ENCODE peak calls at places on chromosomes 6 and 20, in nine cellular contexts. One of them, this sample, is unnamed.

GRCh38 chr6:141464490-141464889 is 668.2 kb upstream of the GJE1 start:
- DNase-seq in activated CD8-positive, alpha-beta memory T cell treated with anti-CD3 and anti-CD28 coated beads, Interleukin-2, amount 50 U/mL, for 48 hours: no peak
- DNase-seq in progenitor cell of endocrine pancreas: no peak
- DNase-seq in endothelial cell: no peak
- DNase-seq in lower leg skin: no peak
- DNase-seq in GM10248: peak
- DNase-seq in mesendoderm: peak
- DNase-seq in stimulated activated CD8-positive, alpha-beta memory T cell treated with anti-CD3 and anti-CD28 coated beads, Interleukin-2, amount 100 ng/mL, for 1 hour: no peak
- DNase-seq in activated CD4-positive, alpha-beta T cell treated with anti-CD3 and anti-CD28 coated beads, Interleukin-2, amount 50 U/mL, for 24 hours: no peak
- DNase-seq in this sample: no peak

GRCh38 chr20:45835230-45836224 is 1.9 kb downstream of the SNX21 start:
- DNase-seq in activated CD8-positive, alpha-beta memory T cell treated with anti-CD3 and anti-CD28 coated beads, Interleukin-2, amount 50 U/mL, for 48 hours: no peak
- DNase-seq in progenitor cell of endocrine pancreas: no peak
- DNase-seq in endothelial cell: no peak
- DNase-seq in lower leg skin: peak
- DNase-seq in GM10248: no peak
- DNase-seq in mesendoderm: no peak
- DNase-seq in stimulated activated CD8-positive, alpha-beta memory T cell treated with anti-CD3 and anti-CD28 coated beads, Interleukin-2, amount 100 ng/mL, for 1 hour: no peak
- DNase-seq in activated CD4-positive, alpha-beta T cell treated with anti-CD3 and anti-CD28 coated beads, Interleukin-2, amount 50 U/mL, for 24 hours: no peak
- DNase-seq in this sample: no peak

GRCh38 chr6:111503660-111504059 is 20.6 kb upstream of the REV3L start:
- DNase-seq in activated CD8-positive, alpha-beta memory T cell treated with anti-CD3 and anti-CD28 coated beads, Interleukin-2, amount 50 U/mL, for 48 hours: no peak
- DNase-seq in progenitor cell of endocrine pancreas: no peak
- DNase-seq in endothelial cell: no peak
- DNase-seq in lower leg skin: no peak
- DNase-seq in GM10248: no peak
- DNase-seq in mesendoderm: no peak
- DNase-seq in stimulated activated CD8-positive, alpha-beta memory T cell treated with anti-CD3 and anti-CD28 coated beads, Interleukin-2, amount 100 ng/mL, for 1 hour: no peak
- DNase-seq in activated CD4-positive, alpha-beta T cell treated with anti-CD3 and anti-CD28 coated beads, Interleukin-2, amount 50 U/mL, for 24 hours: no peak
- DNase-seq in this sample: no peak

GRCh38 chr20:10788877-10789276 is 115.1 kb upstream of the JAG1 start:
- DNase-seq in activated CD8-positive, alpha-beta memory T cell treated with anti-CD3 and anti-CD28 coated beads, Interleukin-2, amount 50 U/mL, for 48 hours: no peak
- DNase-seq in progenitor cell of endocrine pancreas: no peak
- DNase-seq in endothelial cell: no peak
- DNase-seq in lower leg skin: peak
- DNase-seq in GM10248: no peak
- DNase-seq in mesendoderm: no peak
- DNase-seq in stimulated activated CD8-positive, alpha-beta memory T cell treated with anti-CD3 and anti-CD28 coated beads, Interleukin-2, amount 100 ng/mL, for 1 hour: no peak
- DNase-seq in activated CD4-positive, alpha-beta T cell treated with anti-CD3 and anti-CD28 coated beads, Interleukin-2, amount 50 U/mL, for 24 hours: no peak
- DNase-seq in this sample: no peak

GRCh38 chr6:90284745-90285481 is 11.7 kb downstream of the BACH2 start:
- DNase-seq in activated CD8-positive, alpha-beta memory T cell treated with anti-CD3 and anti-CD28 coated beads, Interleukin-2, amount 50 U/mL, for 48 hours: no peak
- DNase-seq in progenitor cell of endocrine pancreas: no peak
- DNase-seq in endothelial cell: no peak
- DNase-seq in lower leg skin: no peak
- DNase-seq in GM10248: peak
- DNase-seq in mesendoderm: peak
- DNase-seq in stimulated activated CD8-positive, alpha-beta memory T cell treated with anti-CD3 and anti-CD28 coated beads, Interleukin-2, amount 100 ng/mL, for 1 hour: no peak
- DNase-seq in activated CD4-positive, alpha-beta T cell treated with anti-CD3 and anti-CD28 coated beads, Interleukin-2, amount 50 U/mL, for 24 hours: no peak
- DNase-seq in this sample: no peak

GRCh38 chr20:46311039-46311650 is 2.8 kb upstream of the CDH22 start:
- DNase-seq in activated CD8-positive, alpha-beta memory T cell treated with anti-CD3 and anti-CD28 coated beads, Interleukin-2, amount 50 U/mL, for 48 hours: no peak
- DNase-seq in progenitor cell of endocrine pancreas: no peak
- DNase-seq in endothelial cell: no peak
- DNase-seq in lower leg skin: no peak
- DNase-seq in GM10248: no peak
- DNase-seq in mesendoderm: no peak
- DNase-seq in stimulated activated CD8-positive, alpha-beta memory T cell treated with anti-CD3 and anti-CD28 coated beads, Interleukin-2, amount 100 ng/mL, for 1 hour: no peak
- DNase-seq in activated CD4-positive, alpha-beta T cell treated with anti-CD3 and anti-CD28 coated beads, Interleukin-2, amount 50 U/mL, for 24 hours: no peak
- DNase-seq in this sample: no peak

GRCh38 chr6:26032387-26033131 is 54.7 kb upstream of the HFE start:
- DNase-seq in activated CD8-positive, alpha-beta memory T cell treated with anti-CD3 and anti-CD28 coated beads, Interleukin-2, amount 50 U/mL, for 48 hours: peak
- DNase-seq in progenitor cell of endocrine pancreas: no peak
- DNase-seq in endothelial cell: no peak
- DNase-seq in lower leg skin: no peak
- DNase-seq in GM10248: no peak
- DNase-seq in mesendoderm: peak
- DNase-seq in stimulated activated CD8-positive, alpha-beta memory T cell treated with anti-CD3 and anti-CD28 coated beads, Interleukin-2, amount 100 ng/mL, for 1 hour: no peak
- DNase-seq in activated CD4-positive, alpha-beta T cell treated with anti-CD3 and anti-CD28 coated beads, Interleukin-2, amount 50 U/mL, for 24 hours: no peak
- DNase-seq in this sample: no peak

GRCh38 chr6:132147530-132148011 is 196.4 kb upstream of the CCN2 start:
- DNase-seq in activated CD8-positive, alpha-beta memory T cell treated with anti-CD3 and anti-CD28 coated beads, Interleukin-2, amount 50 U/mL, for 48 hours: no peak
- DNase-seq in progenitor cell of endocrine pancreas: no peak
- DNase-seq in endothelial cell: no peak
- DNase-seq in lower leg skin: no peak
- DNase-seq in GM10248: no peak
- DNase-seq in mesendoderm: peak
- DNase-seq in stimulated activated CD8-positive, alpha-beta memory T cell treated with anti-CD3 and anti-CD28 coated beads, Interleukin-2, amount 100 ng/mL, for 1 hour: no peak
- DNase-seq in activated CD4-positive, alpha-beta T cell treated with anti-CD3 and anti-CD28 coated beads, Interleukin-2, amount 50 U/mL, for 24 hours: no peak
- DNase-seq in this sample: no peak

GRCh38 chr6:137933696-137934095 is 66.6 kb downstream of the TNFAIP3 start:
- DNase-seq in activated CD8-positive, alpha-beta memory T cell treated with anti-CD3 and anti-CD28 coated beads, Interleukin-2, amount 50 U/mL, for 48 hours: no peak
- DNase-seq in progenitor cell of endocrine pancreas: no peak
- DNase-seq in endothelial cell: no peak
- DNase-seq in lower leg skin: peak
- DNase-seq in GM10248: no peak
- DNase-seq in mesendoderm: no peak
- DNase-seq in stimulated activated CD8-positive, alpha-beta memory T cell treated with anti-CD3 and anti-CD28 coated beads, Interleukin-2, amount 100 ng/mL, for 1 hour: no peak
- DNase-seq in activated CD4-positive, alpha-beta T cell treated with anti-CD3 and anti-CD28 coated beads, Interleukin-2, amount 50 U/mL, for 24 hours: no peak
- DNase-seq in this sample: no peak

GRCh38 chr6:149965191-149966020 is 1.7 kb downstream of the ULBP1 start:
- DNase-seq in activated CD8-positive, alpha-beta memory T cell treated with anti-CD3 and anti-CD28 coated beads, Interleukin-2, amount 50 U/mL, for 48 hours: peak
- DNase-seq in progenitor cell of endocrine pancreas: no peak
- DNase-seq in endothelial cell: peak
- DNase-seq in lower leg skin: no peak
- DNase-seq in GM10248: no peak
- DNase-seq in mesendoderm: peak
- DNase-seq in stimulated activated CD8-positive, alpha-beta memory T cell treated with anti-CD3 and anti-CD28 coated beads, Interleukin-2, amount 100 ng/mL, for 1 hour: no peak
- DNase-seq in activated CD4-positive, alpha-beta T cell treated with anti-CD3 and anti-CD28 coated beads, Interleukin-2, amount 50 U/mL, for 24 hours: no peak
- DNase-seq in this sample: peak

GRCh38 chr6:125748534-125749111 is 809 bp upstream of the HEY2 start:
- DNase-seq in activated CD8-positive, alpha-beta memory T cell treated with anti-CD3 and anti-CD28 coated beads, Interleukin-2, amount 50 U/mL, for 48 hours: peak
- DNase-seq in progenitor cell of endocrine pancreas: no peak
- DNase-seq in endothelial cell: peak
- DNase-seq in lower leg skin: no peak
- DNase-seq in GM10248: no peak
- DNase-seq in mesendoderm: peak
- DNase-seq in stimulated activated CD8-positive, alpha-beta memory T cell treated with anti-CD3 and anti-CD28 coated beads, Interleukin-2, amount 100 ng/mL, for 1 hour: no peak
- DNase-seq in activated CD4-positive, alpha-beta T cell treated with anti-CD3 and anti-CD28 coated beads, Interleukin-2, amount 50 U/mL, for 24 hours: no peak
- DNase-seq in this sample: no peak

GRCh38 chr20:54843891-54844290 is 368.5 kb downstream of the DOK5 start:
- DNase-seq in activated CD8-positive, alpha-beta memory T cell treated with anti-CD3 and anti-CD28 coated beads, Interleukin-2, amount 50 U/mL, for 48 hours: no peak
- DNase-seq in progenitor cell of endocrine pancreas: no peak
- DNase-seq in endothelial cell: no peak
- DNase-seq in lower leg skin: no peak
- DNase-seq in GM10248: no peak
- DNase-seq in mesendoderm: peak
- DNase-seq in stimulated activated CD8-positive, alpha-beta memory T cell treated with anti-CD3 and anti-CD28 coated beads, Interleukin-2, amount 100 ng/mL, for 1 hour: no peak
- DNase-seq in activated CD4-positive, alpha-beta T cell treated with anti-CD3 and anti-CD28 coated beads, Interleukin-2, amount 50 U/mL, for 24 hours: no peak
- DNase-seq in this sample: no peak

GRCh38 chr6:39610229-39610628 is 115.0 kb downstream of the KIF6 start:
- DNase-seq in activated CD8-positive, alpha-beta memory T cell treated with anti-CD3 and anti-CD28 coated beads, Interleukin-2, amount 50 U/mL, for 48 hours: no peak
- DNase-seq in progenitor cell of endocrine pancreas: no peak
- DNase-seq in endothelial cell: no peak
- DNase-seq in lower leg skin: no peak
- DNase-seq in GM10248: no peak
- DNase-seq in mesendoderm: peak
- DNase-seq in stimulated activated CD8-positive, alpha-beta memory T cell treated with anti-CD3 and anti-CD28 coated beads, Interleukin-2, amount 100 ng/mL, for 1 hour: no peak
- DNase-seq in activated CD4-positive, alpha-beta T cell treated with anti-CD3 and anti-CD28 coated beads, Interleukin-2, amount 50 U/mL, for 24 hours: no peak
- DNase-seq in this sample: no peak

GRCh38 chr6:106512958-106513480 is 116.3 kb downstream of the RTN4IP1 start:
- DNase-seq in activated CD8-positive, alpha-beta memory T cell treated with anti-CD3 and anti-CD28 coated beads, Interleukin-2, amount 50 U/mL, for 48 hours: no peak
- DNase-seq in progenitor cell of endocrine pancreas: no peak
- DNase-seq in endothelial cell: no peak
- DNase-seq in lower leg skin: no peak
- DNase-seq in GM10248: no peak
- DNase-seq in mesendoderm: no peak
- DNase-seq in stimulated activated CD8-positive, alpha-beta memory T cell treated with anti-CD3 and anti-CD28 coated beads, Interleukin-2, amount 100 ng/mL, for 1 hour: no peak
- DNase-seq in activated CD4-positive, alpha-beta T cell treated with anti-CD3 and anti-CD28 coated beads, Interleukin-2, amount 50 U/mL, for 24 hours: no peak
- DNase-seq in this sample: no peak

GRCh38 chr6:159966981-159967380 is 1.9 kb upstream of the IGF2R start:
- DNase-seq in activated CD8-positive, alpha-beta memory T cell treated with anti-CD3 and anti-CD28 coated beads, Interleukin-2, amount 50 U/mL, for 48 hours: no peak
- DNase-seq in progenitor cell of endocrine pancreas: no peak
- DNase-seq in endothelial cell: no peak
- DNase-seq in lower leg skin: no peak
- DNase-seq in GM10248: no peak
- DNase-seq in mesendoderm: no peak
- DNase-seq in stimulated activated CD8-positive, alpha-beta memory T cell treated with anti-CD3 and anti-CD28 coated beads, Interleukin-2, amount 100 ng/mL, for 1 hour: no peak
- DNase-seq in activated CD4-positive, alpha-beta T cell treated with anti-CD3 and anti-CD28 coated beads, Interleukin-2, amount 50 U/mL, for 24 hours: no peak
- DNase-seq in this sample: no peak

GRCh38 chr6:144471986-144472385 is 186.9 kb downstream of the UTRN start:
- DNase-seq in activated CD8-positive, alpha-beta memory T cell treated with anti-CD3 and anti-CD28 coated beads, Interleukin-2, amount 50 U/mL, for 48 hours: no peak
- DNase-seq in progenitor cell of endocrine pancreas: no peak
- DNase-seq in endothelial cell: no peak
- DNase-seq in lower leg skin: no peak
- DNase-seq in GM10248: no peak
- DNase-seq in mesendoderm: no peak
- DNase-seq in stimulated activated CD8-positive, alpha-beta memory T cell treated with anti-CD3 and anti-CD28 coated beads, Interleukin-2, amount 100 ng/mL, for 1 hour: no peak
- DNase-seq in activated CD4-positive, alpha-beta T cell treated with anti-CD3 and anti-CD28 coated beads, Interleukin-2, amount 50 U/mL, for 24 hours: no peak
- DNase-seq in this sample: no peak

GRCh38 chr6:35493307-35493983 is 3.4 kb downstream of the TEAD3 start:
- DNase-seq in activated CD8-positive, alpha-beta memory T cell treated with anti-CD3 and anti-CD28 coated beads, Interleukin-2, amount 50 U/mL, for 48 hours: no peak
- DNase-seq in progenitor cell of endocrine pancreas: no peak
- DNase-seq in endothelial cell: no peak
- DNase-seq in lower leg skin: no peak
- DNase-seq in GM10248: no peak
- DNase-seq in mesendoderm: no peak
- DNase-seq in stimulated activated CD8-positive, alpha-beta memory T cell treated with anti-CD3 and anti-CD28 coated beads, Interleukin-2, amount 100 ng/mL, for 1 hour: no peak
- DNase-seq in activated CD4-positive, alpha-beta T cell treated with anti-CD3 and anti-CD28 coated beads, Interleukin-2, amount 50 U/mL, for 24 hours: no peak
- DNase-seq in this sample: no peak

GRCh38 chr20:2617099-2617714 is 35.2 kb upstream of the NOP56 start:
- DNase-seq in activated CD8-positive, alpha-beta memory T cell treated with anti-CD3 and anti-CD28 coated beads, Interleukin-2, amount 50 U/mL, for 48 hours: no peak
- DNase-seq in progenitor cell of endocrine pancreas: no peak
- DNase-seq in endothelial cell: no peak
- DNase-seq in lower leg skin: no peak
- DNase-seq in GM10248: peak
- DNase-seq in mesendoderm: no peak
- DNase-seq in stimulated activated CD8-positive, alpha-beta memory T cell treated with anti-CD3 and anti-CD28 coated beads, Interleukin-2, amount 100 ng/mL, for 1 hour: no peak
- DNase-seq in activated CD4-positive, alpha-beta T cell treated with anti-CD3 and anti-CD28 coated beads, Interleukin-2, amount 50 U/mL, for 24 hours: no peak
- DNase-seq in this sample: no peak

GRCh38 chr6:1610497-1611321 is 994 bp downstream of the FOXC1 start:
- DNase-seq in activated CD8-positive, alpha-beta memory T cell treated with anti-CD3 and anti-CD28 coated beads, Interleukin-2, amount 50 U/mL, for 48 hours: no peak
- DNase-seq in progenitor cell of endocrine pancreas: no peak
- DNase-seq in endothelial cell: peak
- DNase-seq in lower leg skin: no peak
- DNase-seq in GM10248: no peak
- DNase-seq in mesendoderm: no peak
- DNase-seq in stimulated activated CD8-positive, alpha-beta memory T cell treated with anti-CD3 and anti-CD28 coated beads, Interleukin-2, amount 100 ng/mL, for 1 hour: no peak
- DNase-seq in activated CD4-positive, alpha-beta T cell treated with anti-CD3 and anti-CD28 coated beads, Interleukin-2, amount 50 U/mL, for 24 hours: peak
- DNase-seq in this sample: no peak

GRCh38 chr6:25395731-25396130 is 116.6 kb downstream of the CARMIL1 start:
- DNase-seq in activated CD8-positive, alpha-beta memory T cell treated with anti-CD3 and anti-CD28 coated beads, Interleukin-2, amount 50 U/mL, for 48 hours: no peak
- DNase-seq in progenitor cell of endocrine pancreas: no peak
- DNase-seq in endothelial cell: no peak
- DNase-seq in lower leg skin: no peak
- DNase-seq in GM10248: no peak
- DNase-seq in mesendoderm: no peak
- DNase-seq in stimulated activated CD8-positive, alpha-beta memory T cell treated with anti-CD3 and anti-CD28 coated beads, Interleukin-2, amount 100 ng/mL, for 1 hour: no peak
- DNase-seq in activated CD4-positive, alpha-beta T cell treated with anti-CD3 and anti-CD28 coated beads, Interleukin-2, amount 50 U/mL, for 24 hours: no peak
- DNase-seq in this sample: no peak

GRCh38 chr6:81854474-81854873 is 102.0 kb upstream of the TENT5A start:
- DNase-seq in activated CD8-positive, alpha-beta memory T cell treated with anti-CD3 and anti-CD28 coated beads, Interleukin-2, amount 50 U/mL, for 48 hours: no peak
- DNase-seq in progenitor cell of endocrine pancreas: no peak
- DNase-seq in endothelial cell: no peak
- DNase-seq in lower leg skin: no peak
- DNase-seq in GM10248: no peak
- DNase-seq in mesendoderm: no peak
- DNase-seq in stimulated activated CD8-positive, alpha-beta memory T cell treated with anti-CD3 and anti-CD28 coated beads, Interleukin-2, amount 100 ng/mL, for 1 hour: no peak
- DNase-seq in activated CD4-positive, alpha-beta T cell treated with anti-CD3 and anti-CD28 coated beads, Interleukin-2, amount 50 U/mL, for 24 hours: no peak
- DNase-seq in this sample: no peak

GRCh38 chr20:891121-892080 is 24.7 kb downstream of the ANGPT4 start:
- DNase-seq in activated CD8-positive, alpha-beta memory T cell treated with anti-CD3 and anti-CD28 coated beads, Interleukin-2, amount 50 U/mL, for 48 hours: no peak
- DNase-seq in progenitor cell of endocrine pancreas: no peak
- DNase-seq in endothelial cell: no peak
- DNase-seq in lower leg skin: peak
- DNase-seq in GM10248: no peak
- DNase-seq in mesendoderm: no peak
- DNase-seq in stimulated activated CD8-positive, alpha-beta memory T cell treated with anti-CD3 and anti-CD28 coated beads, Interleukin-2, amount 100 ng/mL, for 1 hour: no peak
- DNase-seq in activated CD4-positive, alpha-beta T cell treated with anti-CD3 and anti-CD28 coated beads, Interleukin-2, amount 50 U/mL, for 24 hours: no peak
- DNase-seq in this sample: no peak

GRCh38 chr6:85449388-85449817 is 480 bp upstream of the NT5E start:
- DNase-seq in activated CD8-positive, alpha-beta memory T cell treated with anti-CD3 and anti-CD28 coated beads, Interleukin-2, amount 50 U/mL, for 48 hours: no peak
- DNase-seq in progenitor cell of endocrine pancreas: no peak
- DNase-seq in endothelial cell: no peak
- DNase-seq in lower leg skin: no peak
- DNase-seq in GM10248: peak
- DNase-seq in mesendoderm: peak
- DNase-seq in stimulated activated CD8-positive, alpha-beta memory T cell treated with anti-CD3 and anti-CD28 coated beads, Interleukin-2, amount 100 ng/mL, for 1 hour: no peak
- DNase-seq in activated CD4-positive, alpha-beta T cell treated with anti-CD3 and anti-CD28 coated beads, Interleukin-2, amount 50 U/mL, for 24 hours: no peak
- DNase-seq in this sample: no peak

GRCh38 chr6:44446626-44447297 is 59.3 kb downstream of the CDC5L start:
- DNase-seq in activated CD8-positive, alpha-beta memory T cell treated with anti-CD3 and anti-CD28 coated beads, Interleukin-2, amount 50 U/mL, for 48 hours: no peak
- DNase-seq in progenitor cell of endocrine pancreas: no peak
- DNase-seq in endothelial cell: no peak
- DNase-seq in lower leg skin: no peak
- DNase-seq in GM10248: no peak
- DNase-seq in mesendoderm: no peak
- DNase-seq in stimulated activated CD8-positive, alpha-beta memory T cell treated with anti-CD3 and anti-CD28 coated beads, Interleukin-2, amount 100 ng/mL, for 1 hour: no peak
- DNase-seq in activated CD4-positive, alpha-beta T cell treated with anti-CD3 and anti-CD28 coated beads, Interleukin-2, amount 50 U/mL, for 24 hours: no peak
- DNase-seq in this sample: no peak

GRCh38 chr6:167907837-167908681 is 81.3 kb downstream of the AFDN start:
- DNase-seq in activated CD8-positive, alpha-beta memory T cell treated with anti-CD3 and anti-CD28 coated beads, Interleukin-2, amount 50 U/mL, for 48 hours: no peak
- DNase-seq in progenitor cell of endocrine pancreas: no peak
- DNase-seq in endothelial cell: no peak
- DNase-seq in lower leg skin: no peak
- DNase-seq in GM10248: no peak
- DNase-seq in mesendoderm: peak
- DNase-seq in stimulated activated CD8-positive, alpha-beta memory T cell treated with anti-CD3 and anti-CD28 coated beads, Interleukin-2, amount 100 ng/mL, for 1 hour: no peak
- DNase-seq in activated CD4-positive, alpha-beta T cell treated with anti-CD3 and anti-CD28 coated beads, Interleukin-2, amount 50 U/mL, for 24 hours: no peak
- DNase-seq in this sample: no peak

GRCh38 chr6:158232445-158233213 is 64.5 kb downstream of the GTF2H5 start:
- DNase-seq in activated CD8-positive, alpha-beta memory T cell treated with anti-CD3 and anti-CD28 coated beads, Interleukin-2, amount 50 U/mL, for 48 hours: peak
- DNase-seq in progenitor cell of endocrine pancreas: peak
- DNase-seq in endothelial cell: peak
- DNase-seq in lower leg skin: peak
- DNase-seq in GM10248: peak
- DNase-seq in mesendoderm: peak
- DNase-seq in stimulated activated CD8-positive, alpha-beta memory T cell treated with anti-CD3 and anti-CD28 coated beads, Interleukin-2, amount 100 ng/mL, for 1 hour: no peak
- DNase-seq in activated CD4-positive, alpha-beta T cell treated with anti-CD3 and anti-CD28 coated beads, Interleukin-2, amount 50 U/mL, for 24 hours: peak
- DNase-seq in this sample: peak

GRCh38 chr6:137357263-137357947 is 136.8 kb downstream of the OLIG3 start:
- DNase-seq in activated CD8-positive, alpha-beta memory T cell treated with anti-CD3 and anti-CD28 coated beads, Interleukin-2, amount 50 U/mL, for 48 hours: no peak
- DNase-seq in progenitor cell of endocrine pancreas: no peak
- DNase-seq in endothelial cell: no peak
- DNase-seq in lower leg skin: no peak
- DNase-seq in GM10248: no peak
- DNase-seq in mesendoderm: no peak
- DNase-seq in stimulated activated CD8-positive, alpha-beta memory T cell treated with anti-CD3 and anti-CD28 coated beads, Interleukin-2, amount 100 ng/mL, for 1 hour: no peak
- DNase-seq in activated CD4-positive, alpha-beta T cell treated with anti-CD3 and anti-CD28 coated beads, Interleukin-2, amount 50 U/mL, for 24 hours: no peak
- DNase-seq in this sample: no peak